ENCODE peak calls at places on chromosomes 5 and 9, in ten cellular contexts. K, V, C, H, P, N, M, A, J and L are unnamed samples.

GRCh38 chr5:175059687-175060194 is 335.4 kb downstream of the MSX2 start:
- DNase-seq in K (no peak), V (peak; percentile 17), C (peak; percentile 89), H (no peak), P (no peak), N (no peak), M (no peak), A (peak; percentile 61), J (peak; percentile 62), L (no peak)

GRCh38 chr5:132526290-132526973 is 16.9 kb downstream of the IL5 start:
- DNase-seq in K (no peak), V (peak; percentile 56), C (peak; percentile 72), H (peak; percentile 77), P (peak; percentile 75), N (no peak), M (peak; percentile 65), A (no peak), J (peak; percentile 74), L (peak; percentile 77)

GRCh38 chr9:130936285-130937117 is 2.5 kb downstream of the FIBCD1 start:
- DNase-seq in K (peak; percentile 60), V (peak; percentile 97), C (peak; percentile 93), H (peak; percentile 72), P (peak; percentile 15), N (no peak), M (peak; percentile 60), A (no peak), J (peak; percentile 53), L (peak; percentile 28)

GRCh38 chr5:156913719-156914370 is 49.2 kb downstream of the TIMD4 start:
- DNase-seq in K (peak; percentile 38), V (no peak), C (peak; percentile 91), H (no peak), P (no peak), N (no peak), M (no peak), A (no peak), J (no peak), L (no peak)

GRCh38 chr9:107394264-107394663 is 95.3 kb downstream of the KLF4 start:
- DNase-seq in K (no peak), V (no peak), C (no peak), H (no peak), P (no peak), N (no peak), M (peak; percentile 33), A (no peak), J (no peak), L (no peak)

GRCh38 chr5:56479701-56480304 is 246.7 kb upstream of the ANKRD55 start:
- DNase-seq in K (no peak), V (peak; percentile 19), C (no peak), H (no peak), P (peak; percentile 19), N (no peak), M (no peak), A (no peak), J (no peak), L (no peak)

GRCh38 chr5:174693697-174694400 is 30.5 kb upstream of the MSX2 start:
- DNase-seq in K (no peak), V (no peak), C (no peak), H (no peak), P (no peak), N (no peak), M (no peak), A (no peak), J (peak; percentile 62), L (no peak)

GRCh38 chr5:6378128-6379023 is at the start of gene MED10:
- DNase-seq in K (peak; percentile 97), V (peak; percentile 95), C (peak; percentile 96), H (peak; percentile 95), P (peak; percentile 88), N (peak; percentile 44), M (peak; percentile 90), A (peak; percentile 96), J (peak; percentile 96), L (peak; percentile 91)

GRCh38 chr5:32390819-32391591 is 53.5 kb downstream of the ZFR start:
- DNase-seq in K (no peak), V (peak; percentile 46), C (no peak), H (peak; percentile 69), P (no peak), N (no peak), M (peak; percentile 97), A (no peak), J (peak; percentile 59), L (peak; percentile 17)

GRCh38 chr9:108620767-108621166 is 235.0 kb downstream of the ACTL7B start:
- DNase-seq in K (no peak), V (no peak), C (no peak), H (no peak), P (no peak), N (no peak), M (peak; percentile 51), A (no peak), J (no peak), L (no peak)

GRCh38 chr9:109956811-109957440 is 176.9 kb downstream of the PALM2AKAP2 start:
- DNase-seq in K (peak; percentile 70), V (no peak), C (no peak), H (no peak), P (no peak), N (no peak), M (no peak), A (no peak), J (no peak), L (no peak)

GRCh38 chr5:131418846-131419245 is 155.0 kb downstream of the CDC42SE2 start:
- DNase-seq in K (no peak), V (no peak), C (no peak), H (no peak), P (no peak), N (no peak), M (no peak), A (no peak), J (no peak), L (no peak)

GRCh38 chr9:1939466-1939865 is 75.7 kb upstream of the SMARCA2 start:
- DNase-seq in K (no peak), V (no peak), C (no peak), H (no peak), P (no peak), N (no peak), M (no peak), A (no peak), J (no peak), L (no peak)

GRCh38 chr5:107889387-107889786 is 218.7 kb upstream of the EFNA5 start:
- DNase-seq in K (no peak), V (peak; percentile 54), C (no peak), H (no peak), P (no peak), N (no peak), M (no peak), A (no peak), J (no peak), L (peak; percentile 31)

GRCh38 chr9:88938181-88938580 is 53.1 kb upstream of the S1PR3 start:
- DNase-seq in K (no peak), V (no peak), C (no peak), H (no peak), P (no peak), N (no peak), M (no peak), A (no peak), J (no peak), L (no peak)

GRCh38 chr9:131302244-131303075 is 12.9 kb downstream of the PLPP7 start:
- DNase-seq in K (no peak), V (no peak), C (no peak), H (no peak), P (no peak), N (no peak), M (no peak), A (peak; percentile 79), J (no peak), L (no peak)

GRCh38 chr5:130871346-130872086 is 293.5 kb downstream of the HINT1 start:
- DNase-seq in K (no peak), V (peak; percentile 44), C (peak; percentile 44), H (peak; percentile 35), P (peak; percentile 36), N (no peak), M (peak; percentile 34), A (peak; percentile 53), J (peak; percentile 35), L (peak; percentile 54)

GRCh38 chr5:96146675-96147074 is 185.0 kb upstream of the ELL2 start:
- DNase-seq in K (no peak), V (peak; percentile 36), C (no peak), H (peak; percentile 39), P (peak; percentile 6), N (no peak), M (peak; percentile 60), A (no peak), J (peak; percentile 13), L (no peak)

GRCh38 chr5:161400583-161400982 is 145.9 kb downstream of the GABRB2 start:
- DNase-seq in K (peak; percentile 79), V (no peak), C (no peak), H (no peak), P (no peak), N (no peak), M (no peak), A (no peak), J (no peak), L (no peak)

GRCh38 chr9:7140401-7140800 is 382.6 kb downstream of the KDM4C start:
- DNase-seq in K (no peak), V (no peak), C (no peak), H (no peak), P (no peak), N (no peak), M (no peak), A (no peak), J (no peak), L (no peak)

GRCh38 chr5:1723476-1723875 is 76.2 kb downstream of the MRPL36 start:
- DNase-seq in K (no peak), V (no peak), C (peak; percentile 15), H (no peak), P (no peak), N (no peak), M (no peak), A (no peak), J (no peak), L (no peak)